ENCODE peak calls at places on chromosomes 5 and 9, in nine cellular contexts. H is breast epithelium, J is suprapubic skin, B is endothelial cell of umbilical vein, L is stomach, X is transverse colon, I is sigmoid colon, M is HepG2, U is H1. Q is an unnamed sample.

GRCh38 chr5:141427783-141428426 is 2.4 kb upstream of the PCDHGA12 start:
- DNase-seq in X (no peak), J (no peak), L (no peak), B (no peak), U (peak; percentile 39), M (no peak), I (no peak), H (no peak), Q (no peak)

GRCh38 chr5:29794146-29794787 is 1399.2 kb upstream of the CDH6 start:
- DNase-seq in I (no peak), X (no peak), H (no peak), J (no peak), B (no peak), L (no peak), U (no peak), M (no peak), Q (no peak)

GRCh38 chr5:1545126-1545797 is 21.5 kb upstream of the LPCAT1 start:
- DNase-seq in I (peak; percentile 14), J (peak; percentile 32), U (no peak), B (no peak), X (no peak), H (no peak), M (no peak), L (no peak), Q (no peak)

GRCh38 chr9:21931428-21931827 is 62.8 kb downstream of the CDKN2A start:
- DNase-seq in I (no peak), M (no peak), H (no peak), X (no peak), L (no peak), U (no peak), J (no peak), B (no peak), Q (no peak)

GRCh38 chr9:18795947-18796705 is 236.9 kb downstream of the SAXO1 start:
- DNase-seq in B (no peak), I (no peak), X (no peak), M (no peak), H (no peak), U (no peak), J (no peak), L (no peak), Q (no peak)

GRCh38 chr9:128764361-128764760 is 7.4 kb downstream of the ZER1 start:
- DNase-seq in X (no peak), I (no peak), U (peak; percentile 56), M (no peak), H (no peak), B (no peak), J (no peak), L (no peak), Q (no peak)

GRCh38 chr5:146313027-146313426 is 25.6 kb upstream of the POU4F3 start:
- DNase-seq in M (no peak), J (no peak), B (no peak), I (no peak), U (no peak), X (no peak), H (no peak), L (no peak), Q (no peak)

GRCh38 chr9:120388000-120388855 is 191.7 kb downstream of the CDK5RAP2 start:
- DNase-seq in U (no peak), M (no peak), B (no peak), J (no peak), L (no peak), X (no peak), I (peak; percentile 45), H (no peak), Q (no peak)

GRCh38 chr9:83978992-83979811 is 813 bp downstream of the HNRNPK start:
- DNase-seq in H (peak; percentile 74), L (peak; percentile 82), B (peak; percentile 78), I (peak; percentile 92), X (peak; percentile 87), U (peak; percentile 82), J (peak; percentile 90), M (peak; percentile 58), Q (peak; percentile 78)

GRCh38 chr9:27117489-27118135 is 8.6 kb downstream of the TEK start:
- DNase-seq in X (peak; percentile 70), B (peak; percentile 98), I (peak; percentile 70), J (no peak), L (peak; percentile 70), H (no peak), M (peak; percentile 49), U (no peak), Q (no peak)

GRCh38 chr5:124665035-124665434 is 81.4 kb downstream of the ZNF608 start:
- DNase-seq in I (no peak), J (no peak), U (no peak), B (no peak), M (no peak), H (no peak), X (no peak), L (no peak), Q (no peak)

GRCh38 chr5:122009436-122009835 is 47.7 kb downstream of the SRFBP1 start:
- DNase-seq in J (no peak), B (no peak), H (no peak), X (no peak), U (no peak), M (no peak), L (no peak), I (no peak), Q (no peak)

GRCh38 chr5:158174918-158175663 is 316.1 kb upstream of the CLINT1 start:
- DNase-seq in J (no peak), U (peak; percentile 90), X (peak; percentile 77), M (peak; percentile 32), L (peak; percentile 67), B (peak; percentile 72), I (peak; percentile 84), H (peak; percentile 41), Q (peak; percentile 55)

DNA sequence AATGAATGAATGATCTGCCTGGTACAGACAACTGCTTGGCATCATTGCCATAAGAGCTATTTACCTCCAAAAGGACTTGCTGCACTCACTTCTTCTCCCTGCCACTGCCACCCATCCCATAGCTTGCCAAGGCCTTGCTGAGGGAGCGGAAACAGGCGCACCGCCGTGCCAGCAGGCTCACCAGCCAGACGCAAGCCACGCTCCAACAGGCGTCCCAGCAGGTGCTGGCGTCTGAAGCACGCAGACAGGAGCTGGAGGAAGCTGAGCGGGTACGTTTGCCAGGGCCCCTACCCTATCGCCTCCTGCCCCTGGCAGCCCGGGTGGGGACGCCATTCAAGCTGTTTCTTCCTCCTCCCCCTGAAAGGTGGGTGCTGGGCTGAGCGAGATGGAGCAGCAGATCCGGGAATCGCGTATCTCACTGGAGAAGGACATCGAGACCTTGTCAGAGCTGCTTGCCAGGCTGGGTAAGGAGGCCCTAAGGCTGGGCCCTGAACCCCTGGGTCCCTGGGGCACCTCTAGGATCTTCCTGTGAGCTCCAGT is 8.9 kb upstream of the AIF1L start:
- DNase-seq in U (no peak), H (no peak), J (no peak), I (no peak), M (no peak), B (no peak), L (no peak), X (no peak), Q (no peak)
- TF ChIP-seq POLR2AphosphoS5 in U (no peak), H (no peak), J (no peak), I (no peak), M (no peak), B (no peak), L (no peak), X (no peak), Q (no peak)

GRCh38 chr9:105259731-105260612 is 15.5 kb downstream of the SLC44A1 start:
- DNase-seq in H (no peak), B (no peak), X (no peak), L (no peak), M (no peak), U (no peak), J (no peak), I (no peak), Q (no peak)
- H3K4me3 ChIP-seq in H (no peak overlapping the region), B (no peak overlapping the region), X (no peak overlapping the region), L (no peak overlapping the region), M (no peak overlapping the region), U (no peak overlapping the region), J (no peak overlapping the region), I (no peak overlapping the region), Q (no peak overlapping the region)

GRCh38 chr9:38257626-38258215 is 134.8 kb upstream of the ALDH1B1 start:
- DNase-seq in L (no peak), H (no peak), J (peak; percentile 67), I (no peak), B (no peak), U (no peak), M (no peak), X (no peak), Q (no peak)
- TF ChIP-seq POLR2A in L (no peak), H (no peak), J (no peak), I (no peak), B (no peak), U (no peak), M (no peak), X (no peak), Q (no peak)

DNA sequence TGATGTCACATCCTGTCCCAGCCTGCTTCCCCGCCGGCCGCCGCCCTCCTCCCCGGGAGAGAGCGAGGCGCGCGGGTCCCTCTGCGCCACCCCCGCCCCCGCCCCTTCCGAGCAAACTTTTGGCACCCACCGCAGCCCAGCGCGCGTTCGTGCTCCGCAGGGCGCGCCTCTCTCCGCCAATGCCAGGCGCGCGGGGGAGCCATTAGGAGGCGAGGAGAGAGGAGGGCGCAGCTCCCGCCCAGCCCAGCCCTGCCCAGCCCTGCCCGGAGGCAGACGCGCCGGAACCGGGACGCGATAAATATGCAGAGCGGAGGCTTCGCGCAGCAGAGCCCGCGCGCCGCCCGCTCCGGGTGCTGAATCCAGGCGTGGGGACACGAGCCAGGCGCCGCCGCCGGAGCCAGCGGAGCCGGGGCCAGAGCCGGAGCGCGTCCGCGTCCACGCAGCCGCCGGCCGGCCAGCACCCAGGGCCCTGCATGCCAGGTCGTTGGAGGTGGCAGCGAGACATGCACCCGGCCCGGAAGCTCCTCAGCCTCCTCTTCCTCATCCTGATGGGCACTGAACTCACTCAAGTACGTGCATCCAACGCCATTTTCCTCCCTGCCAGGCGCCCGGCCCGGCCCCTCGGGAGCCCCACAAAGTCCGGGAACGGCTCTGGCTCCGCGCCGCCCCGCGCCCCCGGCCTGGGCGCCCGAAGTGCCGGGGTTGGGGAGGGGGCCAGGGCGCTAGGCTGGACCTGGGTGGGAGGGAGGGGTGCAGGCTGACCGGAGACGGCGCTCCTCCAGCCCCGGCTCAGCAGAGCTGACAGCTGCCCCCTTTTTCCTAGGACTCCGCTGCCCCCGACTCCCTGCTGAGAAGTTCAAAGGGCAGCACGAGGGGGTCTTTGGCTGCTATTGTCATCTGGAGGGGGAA is 12.0 kb upstream of the OLFM1 start:
- DNase-seq in L (peak; percentile 29), J (peak; percentile 82), I (peak; percentile 82), B (no peak), M (no peak), H (peak; percentile 20), U (peak; percentile 68), X (peak; percentile 39), Q (peak; percentile 60)
- TF ChIP-seq POLR2AphosphoS5 in L (no peak), J (no peak), I (peak; percentile 56), B (no peak), M (no peak), H (no peak), U (no peak), X (no peak), Q (peak; percentile 48)

DNA sequence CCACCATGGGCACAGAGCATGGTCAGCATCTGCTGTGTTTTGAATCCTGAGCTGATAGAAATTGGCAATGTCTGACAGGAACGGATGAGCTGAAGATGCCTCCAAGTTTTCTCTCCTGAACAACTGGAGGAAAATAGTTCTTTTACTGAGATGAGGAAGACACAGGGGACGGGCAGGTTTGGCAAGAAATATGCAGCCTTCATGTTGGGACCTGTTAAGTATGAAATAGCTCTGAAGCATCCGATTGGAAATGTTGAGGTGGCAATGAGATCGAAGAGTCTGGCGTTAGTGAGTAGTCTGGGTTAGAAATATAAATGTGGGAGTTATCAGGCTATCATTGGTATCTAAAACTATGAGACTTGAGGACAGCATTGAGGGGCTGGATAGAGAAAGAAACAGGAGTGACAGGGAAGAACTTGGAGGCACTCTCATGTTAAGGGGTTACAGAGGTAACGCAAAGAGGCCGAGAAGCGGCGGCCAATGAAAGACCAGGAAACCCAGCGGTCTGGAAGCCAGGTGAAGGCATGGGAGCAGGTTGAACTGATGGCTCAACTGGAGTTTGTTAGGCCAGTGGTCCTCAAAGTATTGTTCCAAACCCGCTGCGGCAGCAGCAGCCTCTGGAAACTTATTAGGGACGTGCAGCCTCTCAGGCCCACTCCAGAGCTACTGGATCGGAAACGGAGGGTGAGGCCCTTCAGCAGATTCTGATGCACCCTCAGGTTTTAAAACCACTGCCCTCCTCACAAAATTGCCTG is 1.0 kb upstream of the MAMDC2 start:
- DNase-seq in L (no peak), H (peak; percentile 41), B (no peak), I (peak; percentile 61), J (no peak), U (peak; percentile 45), M (no peak), X (no peak), Q (no peak)
- H3K4me3 ChIP-seq in L (peak overlapping the region; percentile 58), H (peak overlapping the region; percentile 75), B (no peak overlapping the region), I (peak overlapping the region; percentile 84), J (no peak overlapping the region), U (no peak overlapping the region), M (no peak overlapping the region), X (peak overlapping the region; percentile 64), Q (no peak overlapping the region)